ENCODE peak calls at places on chromosomes 12 and 14, in four cellular contexts. V, T, X and E are unnamed samples.

GRCh38 chr14:75234173-75234855 is 44.3 kb upstream of the FOS start:
- DNase-seq in V (peak), T (no peak), X (no peak), E (no peak)

GRCh38 chr14:101476931-101477553 is 84.3 kb upstream of the DIO3 start:
- DNase-seq in V (peak), T (peak), X (no peak), E (no peak)

GRCh38 chr14:104143071-104143470 is 4.7 kb downstream of the KIF26A start:
- DNase-seq in V (no peak), T (no peak), X (no peak), E (no peak)

GRCh38 chr12:100391856-100392255 is 35.0 kb downstream of the SLC17A8 start:
- DNase-seq in V (no peak), T (no peak), X (no peak), E (no peak)

GRCh38 chr12:122081108-122081696 is 2.6 kb downstream of the MLXIP start:
- DNase-seq in V (peak), T (no peak), X (no peak), E (no peak)

GRCh38 chr12:108516511-108517275 is 1.6 kb downstream of the FICD start:
- DNase-seq in V (no peak), T (no peak), X (no peak), E (no peak)

GRCh38 chr12:120515496-120515895 is 13.5 kb downstream of the COQ5 start:
- DNase-seq in V (no peak), T (no peak), X (no peak), E (no peak)

GRCh38 chr12:90124289-90124688 is 415.7 kb upstream of the ATP2B1 start:
- DNase-seq in V (no peak), T (no peak), X (no peak), E (no peak)

GRCh38 chr14:58768977-58769376 is 131.2 kb downstream of the DACT1 start:
- DNase-seq in V (no peak), T (no peak), X (no peak), E (no peak)

GRCh38 chr12:47048541-47048940 is 30.9 kb upstream of the PCED1B start:
- DNase-seq in V (no peak), T (no peak), X (no peak), E (no peak)